ENCODE peak calls at places on chromosomes 6 and 20, in six cellular contexts. One of them, this sample, is unnamed. For H3K4me1 and H3K36me3, the result is how much of the 10 kb centered on the place peaks cover.

GRCh38 chr6:118580585-118581419 is 32.7 kb downstream of the PLN start:
- DNase-seq in psoas muscle: peak
- DNase-seq in HCT116: peak
- DNase-seq in effector memory CD4-positive, alpha-beta T cell: no peak
- DNase-seq in fibroblast of lung: peak
- DNase-seq in heart right ventricle: no peak
- DNase-seq in this sample: no peak

GRCh38 chr6:25320459-25320858 is 41.3 kb downstream of the CARMIL1 start:
- DNase-seq in psoas muscle: no peak
- DNase-seq in effector memory CD4-positive, alpha-beta T cell: no peak
- DNase-seq in HCT116: no peak
- DNase-seq in fibroblast of lung: peak
- DNase-seq in heart right ventricle: no peak
- DNase-seq in this sample: no peak

GRCh38 chr6:23410439-23410838 is 715.6 kb upstream of the NRSN1 start:
- DNase-seq in heart right ventricle: no peak
- DNase-seq in effector memory CD4-positive, alpha-beta T cell: no peak
- DNase-seq in psoas muscle: no peak
- DNase-seq in HCT116: no peak
- DNase-seq in fibroblast of lung: no peak
- DNase-seq in this sample: no peak

GRCh38 chr20:57176842-57177241 is 89.6 kb downstream of the BMP7 start:
- DNase-seq in heart right ventricle: no peak
- DNase-seq in psoas muscle: no peak
- DNase-seq in HCT116: no peak
- DNase-seq in effector memory CD4-positive, alpha-beta T cell: no peak
- DNase-seq in fibroblast of lung: no peak
- DNase-seq in this sample: no peak

GRCh38 chr6:131949615-131949908 is 1.6 kb downstream of the CCN2 start:
- DNase-seq in psoas muscle: no peak
- DNase-seq in effector memory CD4-positive, alpha-beta T cell: no peak
- DNase-seq in fibroblast of lung: peak
- DNase-seq in heart right ventricle: no peak
- DNase-seq in HCT116: no peak
- DNase-seq in this sample: no peak

GRCh38 chr20:44394520-44395182 is 39.2 kb downstream of the HNF4A start:
- DNase-seq in HCT116: no peak
- DNase-seq in psoas muscle: no peak
- DNase-seq in effector memory CD4-positive, alpha-beta T cell: no peak
- DNase-seq in heart right ventricle: no peak
- DNase-seq in fibroblast of lung: no peak
- DNase-seq in this sample: no peak

GRCh38 chr6:43009124-43009523 is 4.6 kb downstream of the MEA1 start:
- DNase-seq in psoas muscle: peak
- DNase-seq in effector memory CD4-positive, alpha-beta T cell: no peak
- DNase-seq in fibroblast of lung: peak
- DNase-seq in heart right ventricle: peak
- DNase-seq in HCT116: no peak
- DNase-seq in this sample: peak

GRCh38 chr6:128569737-128570438 is 49.5 kb upstream of the PTPRK start:
- DNase-seq in fibroblast of lung: peak
- DNase-seq in heart right ventricle: no peak
- DNase-seq in effector memory CD4-positive, alpha-beta T cell: no peak
- DNase-seq in HCT116: peak
- DNase-seq in psoas muscle: no peak
- DNase-seq in this sample: no peak

GRCh38 chr6:107657755-107658461 is 166.2 kb downstream of the SCML4 start:
- DNase-seq in heart right ventricle: peak
- DNase-seq in psoas muscle: peak
- DNase-seq in fibroblast of lung: peak
- DNase-seq in HCT116: no peak
- DNase-seq in effector memory CD4-positive, alpha-beta T cell: no peak
- DNase-seq in this sample: peak

GRCh38 chr6:33116881-33117711 is 41.3 kb downstream of the HLA-DPB1 start:
- DNase-seq in fibroblast of lung: peak
- DNase-seq in heart right ventricle: no peak
- DNase-seq in psoas muscle: no peak
- DNase-seq in HCT116: no peak
- DNase-seq in effector memory CD4-positive, alpha-beta T cell: no peak
- DNase-seq in this sample: no peak

GRCh38 chr6:89350281-89351037 is 2.1 kb downstream of the UBE2J1 start:
- DNase-seq in psoas muscle: no peak
- DNase-seq in fibroblast of lung: peak
- DNase-seq in heart right ventricle: no peak
- DNase-seq in HCT116: no peak
- DNase-seq in effector memory CD4-positive, alpha-beta T cell: no peak
- DNase-seq in this sample: peak

GRCh38 chr6:3977875-3978711 is 100.8 kb downstream of the FAM217A start:
- DNase-seq in heart right ventricle: no peak
- DNase-seq in psoas muscle: no peak
- DNase-seq in fibroblast of lung: peak
- DNase-seq in effector memory CD4-positive, alpha-beta T cell: peak
- DNase-seq in HCT116: peak
- DNase-seq in this sample: peak

GRCh38 chr6:152669894-152670293 is 27.8 kb upstream of the MYCT1 start:
- DNase-seq in fibroblast of lung: peak
- DNase-seq in effector memory CD4-positive, alpha-beta T cell: no peak
- DNase-seq in heart right ventricle: no peak
- DNase-seq in HCT116: peak
- DNase-seq in psoas muscle: no peak
- DNase-seq in this sample: no peak

GRCh38 chr20:1330075-1330830 is 1.3 kb upstream of the SDCBP2 start:
- DNase-seq in heart right ventricle: peak
- DNase-seq in fibroblast of lung: no peak
- DNase-seq in psoas muscle: peak
- DNase-seq in effector memory CD4-positive, alpha-beta T cell: peak
- DNase-seq in HCT116: no peak
- DNase-seq in this sample: peak
- H3K4me1 ChIP-seq in heart right ventricle: half or more
- H3K4me1 ChIP-seq in fibroblast of lung: under half
- H3K4me1 ChIP-seq in psoas muscle: half or more
- H3K4me1 ChIP-seq in effector memory CD4-positive, alpha-beta T cell: under half
- H3K4me1 ChIP-seq in HCT116: under half
- H3K4me1 ChIP-seq in this sample: under half

GRCh38 chr20:38340693-38341092 is 5.6 kb upstream of the LBP start:
- DNase-seq in HCT116: no peak
- DNase-seq in effector memory CD4-positive, alpha-beta T cell: no peak
- DNase-seq in heart right ventricle: no peak
- DNase-seq in psoas muscle: no peak
- DNase-seq in fibroblast of lung: no peak
- DNase-seq in this sample: no peak
- H3K4me3 ChIP-seq in HCT116: no peak
- H3K4me3 ChIP-seq in effector memory CD4-positive, alpha-beta T cell: no peak
- H3K4me3 ChIP-seq in heart right ventricle: no peak
- H3K4me3 ChIP-seq in psoas muscle: no peak
- H3K4me3 ChIP-seq in fibroblast of lung: no peak
- H3K4me3 ChIP-seq in this sample: no peak

GRCh38 chr6:125924697-125925358 is 31.7 kb upstream of the HINT3 start:
- DNase-seq in fibroblast of lung: no peak
- DNase-seq in effector memory CD4-positive, alpha-beta T cell: no peak
- DNase-seq in HCT116: no peak
- DNase-seq in heart right ventricle: no peak
- DNase-seq in psoas muscle: no peak
- DNase-seq in this sample: no peak
- H3K36me3 ChIP-seq in fibroblast of lung: under half
- H3K36me3 ChIP-seq in effector memory CD4-positive, alpha-beta T cell: half or more
- H3K36me3 ChIP-seq in HCT116: under half
- H3K36me3 ChIP-seq in heart right ventricle: under half
- H3K36me3 ChIP-seq in psoas muscle: half or more
- H3K36me3 ChIP-seq in this sample: half or more

GRCh38 chr6:56550307-56550706 is 92.4 kb downstream of the DST start:
- DNase-seq in psoas muscle: no peak
- DNase-seq in effector memory CD4-positive, alpha-beta T cell: no peak
- DNase-seq in HCT116: no peak
- DNase-seq in heart right ventricle: no peak
- DNase-seq in fibroblast of lung: no peak
- DNase-seq in this sample: no peak
- H3K4me1 ChIP-seq in psoas muscle: under half
- H3K4me1 ChIP-seq in effector memory CD4-positive, alpha-beta T cell: under half
- H3K4me1 ChIP-seq in HCT116: under half
- H3K4me1 ChIP-seq in heart right ventricle: half or more
- H3K4me1 ChIP-seq in fibroblast of lung: under half
- H3K4me1 ChIP-seq in this sample: under half

GRCh38 chr20:5234158-5234557 is 82.6 kb downstream of the PROKR2 start:
- DNase-seq in HCT116: no peak
- DNase-seq in psoas muscle: no peak
- DNase-seq in heart right ventricle: no peak
- DNase-seq in effector memory CD4-positive, alpha-beta T cell: no peak
- DNase-seq in fibroblast of lung: no peak
- DNase-seq in this sample: no peak

GRCh38 chr20:5234978-5235377 is 81.8 kb downstream of the PROKR2 start:
- DNase-seq in heart right ventricle: no peak
- DNase-seq in HCT116: no peak
- DNase-seq in psoas muscle: no peak
- DNase-seq in fibroblast of lung: no peak
- DNase-seq in effector memory CD4-positive, alpha-beta T cell: no peak
- DNase-seq in this sample: no peak

DNA sequence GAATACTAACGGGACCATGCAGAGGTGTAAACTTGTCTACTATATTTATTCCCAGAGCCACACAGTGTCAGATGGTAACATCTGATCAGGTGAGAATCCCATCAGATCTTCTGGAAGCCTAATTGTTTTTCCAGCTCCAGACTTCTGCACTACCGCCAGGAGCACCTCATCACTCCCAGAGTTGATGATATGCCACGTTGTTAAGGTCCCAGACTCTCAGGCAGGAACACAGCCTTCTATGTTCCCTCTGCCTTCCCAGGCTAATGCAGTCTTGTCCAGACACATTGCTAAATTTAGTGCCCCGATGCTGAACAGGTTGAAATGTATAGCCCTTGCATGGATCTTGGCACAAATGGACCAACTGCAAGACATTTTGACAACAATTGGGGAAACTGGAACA is 86.2 kb downstream of the PROKR2 start:
- DNase-seq in effector memory CD4-positive, alpha-beta T cell: no peak
- DNase-seq in fibroblast of lung: no peak
- DNase-seq in heart right ventricle: no peak
- DNase-seq in psoas muscle: no peak
- DNase-seq in HCT116: no peak
- DNase-seq in this sample: no peak
- H3K4me3 ChIP-seq in effector memory CD4-positive, alpha-beta T cell: no peak
- H3K4me3 ChIP-seq in fibroblast of lung: no peak
- H3K4me3 ChIP-seq in heart right ventricle: no peak
- H3K4me3 ChIP-seq in psoas muscle: no peak
- H3K4me3 ChIP-seq in HCT116: no peak
- H3K4me3 ChIP-seq in this sample: no peak

GRCh38 chr20:62952373-62953166 is at the start of gene SLC17A9:
- DNase-seq in HCT116: peak
- DNase-seq in fibroblast of lung: peak
- DNase-seq in heart right ventricle: peak
- DNase-seq in psoas muscle: peak
- DNase-seq in effector memory CD4-positive, alpha-beta T cell: peak
- DNase-seq in this sample: peak
- H3K36me3 ChIP-seq in HCT116: under half
- H3K36me3 ChIP-seq in fibroblast of lung: under half
- H3K36me3 ChIP-seq in heart right ventricle: under half
- H3K36me3 ChIP-seq in psoas muscle: under half
- H3K36me3 ChIP-seq in effector memory CD4-positive, alpha-beta T cell: under half
- H3K36me3 ChIP-seq in this sample: under half

DNA sequence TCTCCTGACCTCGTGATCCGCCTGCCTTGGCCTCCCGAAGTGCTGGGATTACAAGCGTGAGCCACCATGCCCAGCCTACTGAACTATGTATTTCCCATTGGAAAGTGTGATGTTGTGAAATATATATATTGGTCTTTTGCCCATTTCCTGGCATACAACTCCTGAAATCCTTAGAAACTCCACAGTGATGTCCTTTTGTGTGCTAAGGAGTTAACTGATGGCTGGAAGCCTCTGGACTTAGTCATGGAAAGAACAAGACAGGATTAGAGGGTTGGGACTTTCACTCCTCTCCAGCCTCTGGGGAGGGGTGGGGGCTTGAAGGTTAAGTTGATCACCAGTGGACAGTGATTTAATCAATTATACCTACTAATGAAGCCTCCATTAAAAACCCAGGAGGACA is 7.1 kb downstream of the PANK2 start:
- DNase-seq in heart right ventricle: no peak
- DNase-seq in effector memory CD4-positive, alpha-beta T cell: no peak
- DNase-seq in fibroblast of lung: peak
- DNase-seq in psoas muscle: no peak
- DNase-seq in HCT116: no peak
- DNase-seq in this sample: no peak
- H3K4me1 ChIP-seq in heart right ventricle: half or more
- H3K4me1 ChIP-seq in effector memory CD4-positive, alpha-beta T cell: under half
- H3K4me1 ChIP-seq in fibroblast of lung: under half
- H3K4me1 ChIP-seq in psoas muscle: under half
- H3K4me1 ChIP-seq in HCT116: under half
- H3K4me1 ChIP-seq in this sample: half or more